ENCODE peak calls at places on chromosomes 1 and 21, in six cellular contexts. A, G, P, Y, Z and S are unnamed samples.

GRCh38 chr21:26433386-26433785 is 139.7 kb downstream of the CYYR1 start:
- DNase-seq in Y (no peak), Z (no peak), G (no peak), P (no peak), A (no peak), S (no peak)

GRCh38 chr1:211944733-211945500 is 90.4 kb downstream of the INTS7 start:
- DNase-seq in A (no peak), G (peak), Z (no peak), Y (no peak), P (no peak), S (no peak)

GRCh38 chr1:19651141-19651737 is 7.1 kb downstream of the NBL1 start:
- DNase-seq in A (peak), G (peak), Y (no peak), P (peak), Z (peak), S (no peak)

GRCh38 chr21:19853709-19854575 is 1144.3 kb upstream of the NCAM2 start:
- DNase-seq in Z (no peak), P (peak), A (no peak), Y (no peak), G (no peak), S (no peak)

GRCh38 chr21:28454978-28455600 is 537.6 kb downstream of the LTN1 start:
- DNase-seq in Z (no peak), G (peak), A (no peak), P (no peak), Y (no peak), S (no peak)

GRCh38 chr1:15691434-15692032 is 7.4 kb downstream of the PLEKHM2 start:
- DNase-seq in G (no peak), Z (no peak), Y (no peak), P (no peak), A (no peak), S (no peak)

GRCh38 chr1:225851810-225852209 is 30.4 kb downstream of the TMEM63A start:
- DNase-seq in A (peak), P (no peak), Z (peak), Y (no peak), G (no peak), S (no peak)

GRCh38 chr1:54117815-54118563 is 34.8 kb downstream of the CDCP2 start:
- DNase-seq in Z (no peak), Y (no peak), P (no peak), A (no peak), G (no peak), S (no peak)

GRCh38 chr1:198107041-198107440 is 49.8 kb upstream of the NEK7 start:
- DNase-seq in P (no peak), Y (no peak), G (peak), A (no peak), Z (no peak), S (no peak)

GRCh38 chr1:44894591-44894990 is 51.5 kb upstream of the PTCH2 start:
- DNase-seq in A (no peak), P (no peak), Y (no peak), G (peak), Z (no peak), S (no peak)

GRCh38 chr1:56798053-56798471 is 21.1 kb downstream of the FYB2 start:
- DNase-seq in Y (no peak), P (no peak), G (peak), A (no peak), Z (no peak), S (no peak)

GRCh38 chr1:202349263-202349928 is 897 bp downstream of the PPP1R12B start:
- DNase-seq in A (no peak), P (peak), G (peak), Z (peak), Y (no peak), S (no peak)

GRCh38 chr1:159509440-159510222 is 26.2 kb downstream of the OR10J5 start:
- DNase-seq in G (no peak), A (no peak), Z (no peak), Y (no peak), P (no peak), S (no peak)

GRCh38 chr1:110829955-110830553 is 42.9 kb upstream of the CD53 start:
- DNase-seq in Z (peak), A (peak), Y (peak), G (peak), P (peak), S (no peak)

GRCh38 chr1:229582011-229582694 is 23.6 kb upstream of the ABCB10 start:
- DNase-seq in Y (no peak), P (no peak), G (peak), A (no peak), Z (no peak), S (peak)

GRCh38 chr1:30332100-30333094 is 391.0 kb downstream of the MATN1 start:
- DNase-seq in G (no peak), P (no peak), A (no peak), Y (no peak), Z (no peak), S (no peak)

GRCh38 chr1:237124856-237125462 is 83.0 kb downstream of the RYR2 start:
- DNase-seq in Z (peak), A (no peak), G (peak), P (peak), Y (no peak), S (no peak)

GRCh38 chr1:2312589-2313301 is 78.6 kb downstream of the MORN1 start:
- DNase-seq in P (no peak), Z (peak), G (no peak), A (no peak), Y (no peak), S (peak)

GRCh38 chr1:9920606-9921005 is 10.5 kb upstream of the CTNNBIP1 start:
- DNase-seq in A (no peak), Y (no peak), Z (no peak), P (no peak), G (no peak), S (no peak)

GRCh38 chr1:155193275-155193990 is 14.3 kb downstream of the THBS3 start:
- DNase-seq in A (peak), Z (peak), P (peak), G (peak), Y (peak), S (peak)

GRCh38 chr1:101485712-101486111 is 248.9 kb downstream of the S1PR1 start:
- DNase-seq in P (peak), A (no peak), Z (no peak), G (no peak), Y (no peak), S (no peak)

GRCh38 chr1:207291723-207292122 is 29.8 kb upstream of the CD55 start:
- DNase-seq in Z (no peak), P (no peak), Y (no peak), A (no peak), G (no peak), S (no peak)

GRCh38 chr1:99456536-99456935 is 189.4 kb upstream of the PALMD start:
- DNase-seq in Y (no peak), A (no peak), P (no peak), G (peak), Z (no peak), S (no peak)

GRCh38 chr1:87683557-87683956 is 354.9 kb downstream of the LMO4 start:
- DNase-seq in G (no peak), P (no peak), A (no peak), Z (no peak), Y (no peak), S (no peak)

GRCh38 chr1:154856544-154856943 is 13.5 kb downstream of the KCNN3 start:
- DNase-seq in Y (no peak), G (no peak), P (no peak), Z (no peak), A (no peak), S (no peak)

GRCh38 chr1:87867631-87868030 is 539.0 kb downstream of the LMO4 start:
- DNase-seq in P (no peak), G (peak), Z (no peak), A (no peak), Y (no peak), S (no peak)

GRCh38 chr1:110040548-110040947 is 6.1 kb downstream of the STRIP1 start:
- DNase-seq in Z (no peak), G (no peak), Y (no peak), P (no peak), A (no peak), S (no peak)

GRCh38 chr1:155463865-155464264 is 98.7 kb downstream of the ASH1L start:
- DNase-seq in P (peak), Y (no peak), Z (no peak), A (no peak), G (peak), S (no peak)

GRCh38 chr1:56644941-56645662 is at the start of gene PRKAA2:
- DNase-seq in P (peak), Y (no peak), G (peak), A (peak), Z (no peak), S (peak)

GRCh38 chr1:145990249-145991097 is 5.9 kb downstream of the TXNIP start:
- DNase-seq in P (no peak), G (no peak), Y (no peak), A (no peak), Z (no peak), S (peak)

GRCh38 chr1:221157026-221157761 is 278.0 kb downstream of the HLX start:
- DNase-seq in A (no peak), Y (no peak), Z (peak), P (no peak), G (no peak), S (no peak)

GRCh38 chr1:30191154-30191702 is 532.2 kb downstream of the MATN1 start:
- DNase-seq in P (peak), Z (peak), A (peak), G (peak), Y (no peak), S (no peak)

GRCh38 chr1:41330588-41331545 is 30.4 kb upstream of the FOXO6 start:
- DNase-seq in A (no peak), Y (no peak), Z (no peak), P (peak), G (peak), S (peak)

GRCh38 chr1:145707183-145707867 is at the start of gene PDZK1:
- DNase-seq in G (no peak), Y (no peak), P (no peak), A (no peak), Z (no peak), S (no peak)

GRCh38 chr1:927234-927633 is 3.5 kb downstream of the SAMD11 start:
- DNase-seq in P (no peak), Y (no peak), A (no peak), G (no peak), Z (no peak), S (no peak)